ENCODE peak calls at places on chromosomes 5 and 9, in six cellular contexts. One of them, this sample, is unnamed.

GRCh38 chr5:6461793-6462650 is 13.4 kb downstream of the UBE2QL1 start:
- DNase-seq in heart right ventricle: no peak
- DNase-seq in heart left ventricle: no peak
- DNase-seq in endothelial cell: no peak
- DNase-seq in fibroblast of pulmonary artery: no peak
- DNase-seq in upper lobe of right lung: no peak
- DNase-seq in this sample: no peak

GRCh38 chr5:111022301-111022700 is 49.2 kb upstream of the TSLP start:
- DNase-seq in fibroblast of pulmonary artery: no peak
- DNase-seq in heart right ventricle: no peak
- DNase-seq in endothelial cell: no peak
- DNase-seq in upper lobe of right lung: no peak
- DNase-seq in heart left ventricle: no peak
- DNase-seq in this sample: no peak

GRCh38 chr9:128911529-128912035 is 9.2 kb upstream of the PHYHD1 start:
- DNase-seq in fibroblast of pulmonary artery: peak
- DNase-seq in heart right ventricle: peak
- DNase-seq in upper lobe of right lung: peak
- DNase-seq in endothelial cell: peak
- DNase-seq in heart left ventricle: peak
- DNase-seq in this sample: no peak

GRCh38 chr9:16213781-16214515 is 656.5 kb downstream of the BNC2 start:
- DNase-seq in fibroblast of pulmonary artery: peak
- DNase-seq in endothelial cell: no peak
- DNase-seq in heart left ventricle: peak
- DNase-seq in upper lobe of right lung: no peak
- DNase-seq in heart right ventricle: peak
- DNase-seq in this sample: no peak

GRCh38 chr9:125538092-125538473 is 168.9 kb downstream of the MAPKAP1 start:
- DNase-seq in heart right ventricle: peak
- DNase-seq in upper lobe of right lung: no peak
- DNase-seq in endothelial cell: no peak
- DNase-seq in heart left ventricle: no peak
- DNase-seq in fibroblast of pulmonary artery: peak
- DNase-seq in this sample: no peak

GRCh38 chr5:119302916-119303897 is 52.6 kb upstream of the TNFAIP8 start:
- DNase-seq in fibroblast of pulmonary artery: peak
- DNase-seq in heart left ventricle: no peak
- DNase-seq in upper lobe of right lung: no peak
- DNase-seq in heart right ventricle: peak
- DNase-seq in endothelial cell: no peak
- DNase-seq in this sample: no peak

GRCh38 chr9:8234286-8234819 is 434.8 kb upstream of the DMAC1 start:
- DNase-seq in heart left ventricle: no peak
- DNase-seq in fibroblast of pulmonary artery: no peak
- DNase-seq in upper lobe of right lung: no peak
- DNase-seq in endothelial cell: no peak
- DNase-seq in heart right ventricle: no peak
- DNase-seq in this sample: no peak

GRCh38 chr5:32201140-32201539 is 27.0 kb upstream of the GOLPH3 start:
- DNase-seq in endothelial cell: no peak
- DNase-seq in fibroblast of pulmonary artery: peak
- DNase-seq in upper lobe of right lung: no peak
- DNase-seq in heart left ventricle: no peak
- DNase-seq in heart right ventricle: no peak
- DNase-seq in this sample: no peak

GRCh38 chr5:159855476-159856157 is 60.7 kb upstream of the ADRA1B start:
- DNase-seq in endothelial cell: no peak
- DNase-seq in fibroblast of pulmonary artery: no peak
- DNase-seq in heart right ventricle: peak
- DNase-seq in heart left ventricle: peak
- DNase-seq in upper lobe of right lung: no peak
- DNase-seq in this sample: no peak

GRCh38 chr5:153907170-153907775 is 131.4 kb downstream of the FAM114A2 start:
- DNase-seq in heart right ventricle: no peak
- DNase-seq in heart left ventricle: no peak
- DNase-seq in fibroblast of pulmonary artery: no peak
- DNase-seq in upper lobe of right lung: no peak
- DNase-seq in endothelial cell: no peak
- DNase-seq in this sample: no peak

GRCh38 chr5:151745071-151745705 is 13.2 kb downstream of the ATOX1 start:
- DNase-seq in heart left ventricle: peak
- DNase-seq in endothelial cell: no peak
- DNase-seq in upper lobe of right lung: no peak
- DNase-seq in heart right ventricle: no peak
- DNase-seq in fibroblast of pulmonary artery: peak
- DNase-seq in this sample: no peak

GRCh38 chr9:91758491-91758981 is 191.5 kb downstream of the ROR2 start:
- DNase-seq in endothelial cell: peak
- DNase-seq in fibroblast of pulmonary artery: peak
- DNase-seq in heart right ventricle: no peak
- DNase-seq in upper lobe of right lung: no peak
- DNase-seq in heart left ventricle: no peak
- DNase-seq in this sample: peak

GRCh38 chr9:37905776-37906175 is 1.8 kb upstream of the SLC25A51 start:
- DNase-seq in fibroblast of pulmonary artery: no peak
- DNase-seq in heart left ventricle: no peak
- DNase-seq in upper lobe of right lung: no peak
- DNase-seq in endothelial cell: no peak
- DNase-seq in heart right ventricle: no peak
- DNase-seq in this sample: no peak

GRCh38 chr5:139677404-139678282 is 29.5 kb downstream of the CXXC5 start:
- DNase-seq in upper lobe of right lung: no peak
- DNase-seq in fibroblast of pulmonary artery: no peak
- DNase-seq in endothelial cell: no peak
- DNase-seq in heart right ventricle: no peak
- DNase-seq in heart left ventricle: peak
- DNase-seq in this sample: no peak

GRCh38 chr5:124289122-124289521 is 457.3 kb downstream of the ZNF608 start:
- DNase-seq in fibroblast of pulmonary artery: no peak
- DNase-seq in heart right ventricle: peak
- DNase-seq in endothelial cell: no peak
- DNase-seq in upper lobe of right lung: peak
- DNase-seq in heart left ventricle: peak
- DNase-seq in this sample: no peak

GRCh38 chr5:134097221-134097620 is 17.3 kb upstream of the TCF7 start:
- DNase-seq in fibroblast of pulmonary artery: no peak
- DNase-seq in endothelial cell: no peak
- DNase-seq in upper lobe of right lung: no peak
- DNase-seq in heart right ventricle: no peak
- DNase-seq in heart left ventricle: no peak
- DNase-seq in this sample: no peak

GRCh38 chr5:134099939-134100282 is 14.6 kb upstream of the TCF7 start:
- DNase-seq in fibroblast of pulmonary artery: no peak
- DNase-seq in upper lobe of right lung: no peak
- DNase-seq in heart right ventricle: no peak
- DNase-seq in endothelial cell: no peak
- DNase-seq in heart left ventricle: no peak
- DNase-seq in this sample: no peak

GRCh38 chr5:134100283-134101011 is 14.0 kb upstream of the TCF7 start:
- DNase-seq in fibroblast of pulmonary artery: peak
- DNase-seq in upper lobe of right lung: no peak
- DNase-seq in heart left ventricle: no peak
- DNase-seq in heart right ventricle: no peak
- DNase-seq in endothelial cell: no peak
- DNase-seq in this sample: peak

GRCh38 chr5:134098690-134099089 is 15.8 kb upstream of the TCF7 start:
- DNase-seq in upper lobe of right lung: no peak
- DNase-seq in heart right ventricle: no peak
- DNase-seq in heart left ventricle: no peak
- DNase-seq in fibroblast of pulmonary artery: no peak
- DNase-seq in endothelial cell: no peak
- DNase-seq in this sample: no peak

GRCh38 chr5:134099288-134099872 is 15.1 kb upstream of the TCF7 start:
- DNase-seq in endothelial cell: no peak
- DNase-seq in heart right ventricle: no peak
- DNase-seq in heart left ventricle: no peak
- DNase-seq in upper lobe of right lung: no peak
- DNase-seq in fibroblast of pulmonary artery: no peak
- DNase-seq in this sample: peak
- TF ChIP-seq CTCF in endothelial cell: no peak
- TF ChIP-seq CTCF in heart right ventricle: no peak
- TF ChIP-seq CTCF in heart left ventricle: no peak
- TF ChIP-seq CTCF in upper lobe of right lung: no peak
- TF ChIP-seq CTCF in fibroblast of pulmonary artery: no peak
- TF ChIP-seq CTCF in this sample: peak

DNA sequence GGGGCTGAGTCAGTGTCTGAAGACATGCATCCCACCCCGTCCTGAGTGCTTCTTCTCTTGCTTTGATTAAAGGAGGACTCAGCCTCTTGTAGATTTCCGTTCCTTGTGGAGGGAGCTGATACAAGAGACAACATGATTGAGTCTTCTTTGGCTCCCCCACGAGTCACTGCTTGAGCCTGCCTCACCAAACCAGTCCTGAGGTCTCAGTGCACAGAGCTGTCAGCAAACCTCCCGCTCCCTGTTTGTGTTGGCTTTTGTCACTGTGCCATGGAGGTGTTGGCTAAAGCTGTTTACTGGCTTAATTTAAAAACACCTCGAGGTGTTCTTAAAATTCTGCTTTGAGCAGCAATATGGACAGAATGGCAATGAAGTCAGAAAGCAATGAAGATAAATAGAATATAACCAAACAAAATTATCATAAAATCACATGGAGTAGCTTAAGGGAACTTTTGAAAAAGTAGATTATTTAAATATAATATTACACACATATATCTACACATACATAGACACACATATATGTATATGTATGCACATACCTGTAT is 234.1 kb upstream of the ANKRD55 start:
- DNase-seq in heart right ventricle: no peak
- DNase-seq in heart left ventricle: no peak
- DNase-seq in upper lobe of right lung: no peak
- DNase-seq in endothelial cell: no peak
- DNase-seq in fibroblast of pulmonary artery: no peak
- DNase-seq in this sample: no peak
- TF ChIP-seq CTCF in heart right ventricle: no peak
- TF ChIP-seq CTCF in heart left ventricle: no peak
- TF ChIP-seq CTCF in upper lobe of right lung: no peak
- TF ChIP-seq CTCF in endothelial cell: no peak
- TF ChIP-seq CTCF in fibroblast of pulmonary artery: no peak
- TF ChIP-seq CTCF in this sample: no peak

GRCh38 chr9:117821943-117822342 is 117.7 kb downstream of the TLR4 start:
- DNase-seq in endothelial cell: no peak
- DNase-seq in fibroblast of pulmonary artery: no peak
- DNase-seq in heart left ventricle: no peak
- DNase-seq in upper lobe of right lung: no peak
- DNase-seq in heart right ventricle: no peak
- DNase-seq in this sample: no peak

GRCh38 chr9:117828466-117828865 is 124.3 kb downstream of the TLR4 start:
- DNase-seq in fibroblast of pulmonary artery: no peak
- DNase-seq in heart left ventricle: no peak
- DNase-seq in endothelial cell: no peak
- DNase-seq in upper lobe of right lung: no peak
- DNase-seq in heart right ventricle: no peak
- DNase-seq in this sample: no peak

GRCh38 chr9:117823621-117824020 is 119.4 kb downstream of the TLR4 start:
- DNase-seq in endothelial cell: no peak
- DNase-seq in fibroblast of pulmonary artery: no peak
- DNase-seq in heart left ventricle: no peak
- DNase-seq in heart right ventricle: no peak
- DNase-seq in upper lobe of right lung: no peak
- DNase-seq in this sample: no peak

GRCh38 chr9:117826837-117827236 is 122.6 kb downstream of the TLR4 start:
- DNase-seq in heart right ventricle: no peak
- DNase-seq in heart left ventricle: no peak
- DNase-seq in upper lobe of right lung: no peak
- DNase-seq in endothelial cell: no peak
- DNase-seq in fibroblast of pulmonary artery: no peak
- DNase-seq in this sample: no peak

GRCh38 chr9:117825609-117826347 is 121.6 kb downstream of the TLR4 start:
- DNase-seq in upper lobe of right lung: no peak
- DNase-seq in heart right ventricle: peak
- DNase-seq in endothelial cell: no peak
- DNase-seq in heart left ventricle: no peak
- DNase-seq in fibroblast of pulmonary artery: no peak
- DNase-seq in this sample: no peak
- TF ChIP-seq CTCF in upper lobe of right lung: no peak
- TF ChIP-seq CTCF in heart right ventricle: no peak
- TF ChIP-seq CTCF in endothelial cell: no peak
- TF ChIP-seq CTCF in heart left ventricle: no peak
- TF ChIP-seq CTCF in fibroblast of pulmonary artery: no peak
- TF ChIP-seq CTCF in this sample: no peak

GRCh38 chr9:4922101-4922500 is 63.0 kb upstream of the JAK2 start:
- DNase-seq in upper lobe of right lung: no peak
- DNase-seq in heart right ventricle: no peak
- DNase-seq in fibroblast of pulmonary artery: no peak
- DNase-seq in endothelial cell: no peak
- DNase-seq in heart left ventricle: no peak
- DNase-seq in this sample: no peak

GRCh38 chr9:4922730-4923129 is 62.3 kb upstream of the JAK2 start:
- DNase-seq in upper lobe of right lung: no peak
- DNase-seq in heart left ventricle: no peak
- DNase-seq in endothelial cell: no peak
- DNase-seq in heart right ventricle: no peak
- DNase-seq in fibroblast of pulmonary artery: no peak
- DNase-seq in this sample: no peak

GRCh38 chr9:4926239-4926638 is 58.8 kb upstream of the JAK2 start:
- DNase-seq in heart right ventricle: no peak
- DNase-seq in upper lobe of right lung: no peak
- DNase-seq in heart left ventricle: no peak
- DNase-seq in endothelial cell: no peak
- DNase-seq in fibroblast of pulmonary artery: no peak
- DNase-seq in this sample: no peak

GRCh38 chr9:4923141-4923540 is 61.9 kb upstream of the JAK2 start:
- DNase-seq in upper lobe of right lung: no peak
- DNase-seq in heart right ventricle: no peak
- DNase-seq in fibroblast of pulmonary artery: no peak
- DNase-seq in heart left ventricle: no peak
- DNase-seq in endothelial cell: no peak
- DNase-seq in this sample: no peak

DNA sequence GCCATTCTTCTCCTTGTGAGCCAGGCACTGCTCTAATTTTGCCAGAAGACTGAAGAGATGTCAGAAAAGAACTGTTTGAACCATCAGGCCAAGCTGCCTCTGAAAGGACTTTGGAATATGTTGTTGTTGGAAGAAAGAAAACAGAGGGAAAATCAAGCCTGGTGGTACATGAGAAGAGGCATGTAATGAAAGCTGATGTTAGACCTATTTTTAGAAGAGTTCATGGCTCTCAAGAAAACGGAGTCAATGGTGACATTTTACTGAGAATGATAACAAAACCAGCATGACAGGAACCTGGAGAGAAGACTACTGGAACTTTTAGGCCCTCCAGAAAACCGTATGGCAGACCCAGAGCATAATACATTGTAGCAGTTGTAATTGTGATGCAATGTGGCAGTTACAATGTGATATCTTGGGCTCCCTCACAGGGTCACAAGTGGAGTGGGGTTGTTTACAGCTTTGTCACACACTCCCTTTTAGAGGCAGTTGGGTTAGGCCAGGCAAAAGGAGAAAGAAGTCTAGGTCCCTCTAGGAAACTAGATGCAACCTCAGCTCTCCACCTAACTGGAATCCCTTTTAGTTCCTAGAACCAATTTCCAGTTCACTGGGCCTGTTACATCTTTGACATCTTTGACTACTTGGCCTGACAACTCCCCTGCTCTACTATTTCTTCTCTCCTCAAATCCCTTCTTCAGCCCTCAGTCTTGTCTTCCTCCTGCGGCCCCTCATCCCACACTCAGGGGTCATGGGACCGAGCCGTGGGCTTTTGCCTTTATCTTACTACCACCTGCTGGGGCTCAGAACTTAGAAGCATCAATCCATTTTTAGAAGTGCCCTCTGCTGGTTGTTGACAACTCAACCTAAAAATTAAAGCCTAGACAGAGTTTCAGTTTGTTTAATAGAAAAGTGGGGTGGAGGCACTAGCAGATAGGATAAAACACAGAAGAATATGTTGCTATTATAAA is 61.2 kb upstream of the JAK2 start:
- DNase-seq in heart right ventricle: no peak
- DNase-seq in upper lobe of right lung: no peak
- DNase-seq in endothelial cell: no peak
- DNase-seq in heart left ventricle: no peak
- DNase-seq in fibroblast of pulmonary artery: peak
- DNase-seq in this sample: peak
- TF ChIP-seq CTCF in heart right ventricle: peak
- TF ChIP-seq CTCF in upper lobe of right lung: peak
- TF ChIP-seq CTCF in endothelial cell: peak
- TF ChIP-seq CTCF in heart left ventricle: no peak
- TF ChIP-seq CTCF in fibroblast of pulmonary artery: peak
- TF ChIP-seq CTCF in this sample: peak

This sample was measured in GM13976.